ENCODE peak calls at places on chromosomes 5 and 9, in five cellular contexts. I, S, B, X and D are unnamed samples.

GRCh38 chr5:122493091-122493775 is 181.2 kb downstream of the SNCAIP start:
- DNase-seq in I (no peak), S (no peak), B (no peak), X (no peak), D (no peak)

GRCh38 chr5:104443706-104444105 is 881.1 kb upstream of the NUDT12 start:
- DNase-seq in I (no peak), S (no peak), B (no peak), X (no peak), D (no peak)

GRCh38 chr9:122213589-122214413 is 15.0 kb downstream of the LHX6 start:
- DNase-seq in I (peak), S (no peak), B (peak), X (peak), D (no peak)

GRCh38 chr9:89597711-89598707 is 6.8 kb upstream of the GADD45G start:
- DNase-seq in I (peak), S (peak), B (peak), X (no peak), D (peak)

GRCh38 chr5:160496784-160497183 is 75.1 kb downstream of the PTTG1 start:
- DNase-seq in I (no peak), S (peak), B (no peak), X (no peak), D (no peak)

GRCh38 chr5:28927559-28928326 is 1889.4 kb upstream of the CDH9 start:
- DNase-seq in I (no peak), S (no peak), B (no peak), X (peak), D (no peak)

GRCh38 chr5:35067985-35068384 is 20.2 kb upstream of the AGXT2 start:
- DNase-seq in I (no peak), S (peak), B (no peak), X (no peak), D (no peak)

GRCh38 chr5:150138551-150139265 is 16.9 kb downstream of the PDGFRB start:
- DNase-seq in I (peak), S (peak), B (peak), X (no peak), D (peak)

GRCh38 chr5:15520856-15521255 is 20.9 kb downstream of the FBXL7 start:
- DNase-seq in I (no peak), S (no peak), B (no peak), X (no peak), D (no peak)

GRCh38 chr9:137759117-137759516 is 118.5 kb upstream of the CACNA1B start:
- DNase-seq in I (no peak), S (no peak), B (no peak), X (no peak), D (no peak)

GRCh38 chr5:28110756-28111155 is 1072.4 kb upstream of the CDH9 start:
- DNase-seq in I (no peak), S (no peak), B (no peak), X (no peak), D (no peak)

GRCh38 chr5:109743770-109744212 is 54.1 kb downstream of the MAN2A1 start:
- DNase-seq in I (no peak), S (peak), B (no peak), X (no peak), D (peak)

GRCh38 chr9:19036611-19037010 is 3.6 kb upstream of the SAXO1 start:
- DNase-seq in I (no peak), S (no peak), B (no peak), X (no peak), D (no peak)

GRCh38 chr9:37994639-37995347 is 74.2 kb downstream of the SHB start:
- DNase-seq in I (no peak), S (peak), B (no peak), X (no peak), D (peak)

GRCh38 chr9:117413346-117414219 is 1.3 kb downstream of the ASTN2 start:
- DNase-seq in I (peak), S (no peak), B (peak), X (no peak), D (peak)

GRCh38 chr5:159588930-159589329 is 258.6 kb upstream of the IL12B start:
- DNase-seq in I (no peak), S (no peak), B (no peak), X (no peak), D (no peak)

GRCh38 chr5:106675674-106676073 is 995.1 kb downstream of the EFNA5 start:
- DNase-seq in I (no peak), S (peak), B (no peak), X (no peak), D (peak)

GRCh38 chr5:90921428-90921973 is 362.9 kb downstream of the ADGRV1 start:
- DNase-seq in I (no peak), S (no peak), B (no peak), X (no peak), D (no peak)

GRCh38 chr5:180136661-180137381 is 65.3 kb upstream of the RNF130 start:
- DNase-seq in I (peak), S (no peak), B (no peak), X (no peak), D (no peak)

GRCh38 chr5:133260715-133261114 is 208.9 kb downstream of the HSPA4 start:
- DNase-seq in I (no peak), S (no peak), B (no peak), X (no peak), D (no peak)

GRCh38 chr9:98515506-98516204 is 193.1 kb downstream of the GABBR2 start:
- DNase-seq in I (peak), S (no peak), B (no peak), X (no peak), D (no peak)

GRCh38 chr5:14266171-14266570 is 123.0 kb downstream of the TRIO start:
- DNase-seq in I (no peak), S (no peak), B (no peak), X (no peak), D (no peak)

GRCh38 chr9:107439991-107440456 is 49.5 kb downstream of the KLF4 start:
- DNase-seq in I (no peak), S (no peak), B (peak), X (no peak), D (peak)

GRCh38 chr5:166436857-166437256 is 1854.6 kb upstream of the WWC1 start:
- DNase-seq in I (no peak), S (no peak), B (no peak), X (no peak), D (peak)

GRCh38 chr9:32570262-32570661 is 2.7 kb downstream of the NDUFB6 start:
- DNase-seq in I (no peak), S (no peak), B (no peak), X (no peak), D (no peak)

GRCh38 chr5:1349246-1349645 is 4.3 kb upstream of the CLPTM1L start:
- DNase-seq in I (no peak), S (no peak), B (no peak), X (no peak), D (no peak)

GRCh38 chr5:167694562-167694961 is 596.9 kb upstream of the WWC1 start:
- DNase-seq in I (no peak), S (no peak), B (no peak), X (no peak), D (peak)

GRCh38 chr5:65172486-65173129 is 309.1 kb downstream of the ADAMTS6 start:
- DNase-seq in I (no peak), S (peak), B (no peak), X (no peak), D (no peak)

GRCh38 chr9:74078647-74079046 is 418.5 kb upstream of the RORB start:
- DNase-seq in I (no peak), S (no peak), B (no peak), X (no peak), D (peak)

DNA sequence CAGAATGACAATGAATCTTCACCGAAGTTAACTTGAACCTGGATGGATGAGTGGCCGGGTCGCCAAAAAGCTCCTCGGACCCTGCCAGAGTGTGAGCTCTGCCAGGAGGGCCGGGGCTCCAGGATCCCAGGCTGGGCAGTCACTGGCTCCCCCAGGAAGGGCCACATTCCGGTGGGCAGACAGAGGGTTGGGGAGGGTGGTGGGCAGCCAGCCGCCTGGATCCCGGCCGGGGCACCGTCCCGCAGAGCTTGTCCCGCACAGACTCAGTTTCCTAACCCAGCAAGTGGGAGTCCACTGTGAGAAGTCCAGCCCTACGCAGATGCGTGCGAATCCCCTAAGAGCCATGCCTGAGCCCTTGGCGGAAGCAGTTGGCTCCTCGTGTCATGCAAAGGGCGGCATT is 10.3 kb upstream of the NOTCH1 start:
- DNase-seq in I (no peak), S (no peak), B (no peak), X (no peak), D (no peak)
- H4K91ac ChIP-seq in I (no peak), S (no peak), B (peak), X (no peak), D (peak)

GRCh38 chr5:37838152-37838932 is 1.5 kb downstream of the GDNF start:
- DNase-seq in I (peak), S (peak), B (no peak), X (no peak), D (peak)
- H2BK15ac ChIP-seq in I (no peak), S (no peak), B (no peak), X (no peak), D (no peak)

GRCh38 chr9:129143031-129143441 is 31.8 kb downstream of the PTPA start:
- DNase-seq in I (peak), S (peak), B (peak), X (no peak), D (peak)
- H4K91ac ChIP-seq in I (no peak), S (peak), B (no peak), X (no peak), D (peak)

DNA sequence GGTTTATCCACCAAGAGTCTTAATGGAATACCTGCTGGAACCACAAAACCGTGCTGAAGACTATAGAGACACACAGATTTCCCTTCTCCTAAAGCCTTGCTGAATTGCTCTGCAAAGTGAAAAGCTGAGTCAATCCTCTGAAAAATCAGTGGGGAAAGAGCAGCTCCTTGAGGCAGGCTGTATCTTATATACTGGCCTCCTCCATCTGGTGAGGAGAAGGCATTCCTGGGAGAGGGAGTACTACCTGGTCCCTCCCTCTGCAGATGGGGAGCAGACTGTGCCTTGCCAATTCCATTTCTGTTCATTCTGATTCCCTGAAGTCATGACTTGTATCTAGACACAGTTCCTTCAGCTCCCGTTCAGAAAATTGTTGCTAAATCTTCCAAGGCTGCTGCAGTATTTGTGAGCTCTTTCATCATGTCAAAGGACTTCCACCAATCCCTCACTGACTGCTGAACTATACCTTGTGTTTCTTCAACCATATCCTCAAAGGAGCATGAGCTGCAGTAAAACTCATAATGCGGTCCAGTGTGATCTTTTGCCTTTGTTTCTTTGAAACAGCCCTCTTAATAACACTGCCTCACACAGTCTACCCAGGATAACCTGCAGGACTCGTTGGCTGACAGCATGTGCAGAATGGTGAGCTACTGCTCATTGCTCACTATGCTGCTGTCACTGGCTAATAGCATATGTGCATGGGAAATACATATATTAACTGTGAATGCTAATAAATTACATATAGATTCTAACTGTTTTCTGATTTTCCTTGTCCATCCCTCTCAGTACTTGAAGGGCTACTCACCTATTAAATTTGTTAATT is 84.5 kb downstream of the FOXD1 start:
- DNase-seq in I (no peak), S (peak), B (no peak), X (no peak), D (peak)
- H2BK15ac ChIP-seq in I (no peak), S (peak), B (no peak), X (no peak), D (no peak)

GRCh38 chr5:173917788-173918786 is 29.9 kb downstream of the CPEB4 start:
- DNase-seq in I (peak), S (peak), B (peak), X (no peak), D (peak)
- H4K91ac ChIP-seq in I (no peak), S (peak), B (no peak), X (peak), D (no peak)